ENCODE peak calls at places on chromosome X, in eight cellular contexts. S is body of pancreas; M is Peyer's patch; T is HCT116; D is CD4-positive, CD25-positive, alpha-beta regulatory T cell; O is mesenchymal stem cell; N is CD8-positive, alpha-beta memory T cell; U is cardiac muscle cell. W is an unnamed sample.

GRCh38 chrX:18210470-18210869 is 10.2 kb downstream of the BEND2 start:
- DNase-seq in N (no peak), M (no peak), T (no peak), S (no peak), O (no peak), D (no peak), U (peak), W (no peak)

GRCh38 chrX:29435396-29435795 is 780.0 kb upstream of the MAGEB2 start:
- DNase-seq in M (no peak), N (no peak), S (no peak), O (peak), T (no peak), D (no peak), U (peak), W (no peak)

GRCh38 chrX:150941580-150941979 is 41.6 kb upstream of the HMGB3 start:
- DNase-seq in N (no peak), D (no peak), U (no peak), T (no peak), O (no peak), S (no peak), M (no peak), W (no peak)

GRCh38 chrX:6678313-6678712 is 143.4 kb upstream of the VCX3A start:
- DNase-seq in D (no peak), M (no peak), U (no peak), T (no peak), N (no peak), O (no peak), S (peak), W (no peak)

GRCh38 chrX:31228909-31229308 is 157.1 kb upstream of the FTHL17 start:
- DNase-seq in N (no peak), U (no peak), M (no peak), S (no peak), T (no peak), D (no peak), O (no peak), W (no peak)

GRCh38 chrX:46649421-46650260 is 76.1 kb downstream of the CHST7 start:
- DNase-seq in U (peak), D (no peak), N (no peak), T (no peak), S (peak), O (no peak), M (peak), W (peak)

GRCh38 chrX:11458175-11458574 is 165.0 kb downstream of the AMELX start:
- DNase-seq in D (no peak), N (no peak), O (no peak), U (no peak), S (no peak), M (no peak), T (no peak), W (peak)

GRCh38 chrX:88735835-88736234 is 11.2 kb upstream of the CPXCR1 start:
- DNase-seq in U (no peak), D (no peak), M (no peak), T (no peak), N (no peak), S (no peak), O (no peak), W (no peak)

GRCh38 chrX:135308345-135308855 is 880 bp upstream of the ETDC start:
- DNase-seq in S (no peak), T (no peak), U (no peak), N (no peak), O (no peak), D (no peak), M (no peak), W (no peak)

GRCh38 chrX:18961686-18962085 is 22.2 kb downstream of the PHKA2 start:
- DNase-seq in T (no peak), O (peak), M (no peak), D (no peak), U (peak), S (no peak), N (no peak), W (no peak)

GRCh38 chrX:105894721-105895120 is 72.4 kb downstream of the NRK start:
- DNase-seq in D (no peak), S (no peak), O (no peak), T (no peak), U (peak), M (no peak), N (no peak), W (no peak)

GRCh38 chrX:45769919-45770582 is 569.4 kb upstream of the DIPK2B start:
- DNase-seq in D (peak), S (peak), T (no peak), O (peak), N (peak), M (peak), U (peak), W (peak)

GRCh38 chrX:130799393-130799792 is 103.6 kb downstream of the ENOX2 start:
- DNase-seq in O (peak), T (no peak), U (peak), M (no peak), N (no peak), S (no peak), D (no peak), W (no peak)

GRCh38 chrX:51332188-51332942 is at the start of gene NUDT10:
- DNase-seq in U (peak), T (no peak), O (peak), N (no peak), S (peak), D (no peak), M (peak), W (peak)

GRCh38 chrX:109299091-109299490 is 182.8 kb downstream of the GUCY2F start:
- DNase-seq in D (no peak), U (no peak), O (no peak), S (no peak), M (no peak), T (no peak), N (no peak), W (no peak)

GRCh38 chrX:101682723-101683122 is 23.1 kb upstream of the ARMCX2 start:
- DNase-seq in O (peak), S (no peak), M (no peak), U (no peak), D (no peak), N (no peak), T (no peak), W (no peak)

GRCh38 chrX:1925053-1925481 is 310.2 kb downstream of the ASMT start:
- DNase-seq in S (no peak), D (no peak), O (no peak), T (no peak), U (no peak), M (no peak), N (no peak), W (no peak)

GRCh38 chrX:63664083-63664482 is 120.9 kb downstream of the ARHGEF9 start:
- DNase-seq in N (no peak), U (no peak), M (no peak), T (no peak), S (no peak), D (no peak), O (peak), W (no peak)

GRCh38 chrX:129998006-129998405 is 15.6 kb downstream of the BCORL1 start:
- DNase-seq in N (no peak), U (no peak), M (no peak), S (no peak), O (no peak), D (no peak), T (no peak), W (no peak)

GRCh38 chrX:30821116-30821515 is 67.9 kb downstream of the TAB3 start:
- DNase-seq in U (no peak), D (no peak), M (no peak), O (no peak), T (no peak), S (no peak), N (no peak), W (no peak)

GRCh38 chrX:1841746-1842145 is 226.9 kb downstream of the ASMT start:
- DNase-seq in S (no peak), N (no peak), U (no peak), M (no peak), T (no peak), D (no peak), O (no peak), W (no peak)

GRCh38 chrX:16882188-16882587 is 12.0 kb upstream of the RBBP7 start:
- DNase-seq in U (peak), O (peak), D (no peak), S (peak), M (peak), N (no peak), T (no peak), W (peak)

GRCh38 chrX:12825801-12826200 is 34.6 kb downstream of the PRPS2 start:
- DNase-seq in S (no peak), U (no peak), D (no peak), N (no peak), T (peak), O (peak), M (no peak), W (no peak)

GRCh38 chrX:135421537-135421931 is 210 bp upstream of the SMIM10L2A start:
- DNase-seq in S (peak), T (peak), N (peak), U (peak), D (peak), O (peak), M (peak), W (peak)

GRCh38 chrX:15500497-15500966 is at the start of gene BMX:
- DNase-seq in U (peak), O (no peak), N (no peak), D (no peak), S (no peak), T (no peak), M (no peak), W (no peak)

GRCh38 chrX:96394566-96394965 is 290.1 kb upstream of the DIAPH2 start:
- DNase-seq in T (no peak), N (no peak), U (no peak), S (no peak), D (no peak), M (no peak), O (peak), W (no peak)

GRCh38 chrX:68175569-68175968 is 257.7 kb downstream of the OPHN1 start:
- DNase-seq in M (no peak), D (no peak), N (no peak), T (no peak), U (peak), S (no peak), O (peak), W (no peak)

GRCh38 chrX:129565046-129565649 is 25.1 kb downstream of the OCRL start:
- DNase-seq in O (no peak), T (no peak), D (no peak), U (peak), S (peak), M (no peak), N (no peak), W (no peak)

GRCh38 chrX:821311-822178 is 191.0 kb downstream of the SHOX start:
- DNase-seq in S (no peak), O (no peak), D (no peak), U (no peak), N (no peak), M (no peak), T (no peak), W (no peak)
- H3K27ac ChIP-seq in S (no peak), O (no peak), D (no peak), U (no peak), N (no peak), M (no peak), T (no peak), W (no peak)

DNA sequence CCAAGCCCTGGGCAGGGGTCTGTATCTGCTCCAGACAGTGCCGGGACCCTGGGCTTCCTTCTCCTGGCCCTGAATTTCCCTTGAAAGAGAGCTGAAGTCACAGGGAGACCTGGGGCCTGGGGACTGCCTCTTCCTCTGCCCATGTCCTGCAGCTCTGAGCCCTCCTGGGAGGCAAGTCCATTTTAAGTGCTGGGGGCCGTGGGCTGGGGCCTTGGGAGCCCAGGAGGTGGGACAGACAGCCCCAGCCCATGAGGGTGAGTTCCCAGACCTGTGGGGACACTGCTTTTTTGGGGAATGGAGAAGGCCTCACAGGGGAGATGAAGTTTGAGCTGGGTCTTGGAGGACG is 4.8 kb upstream of the CXCR3 start:
- DNase-seq in S (no peak), D (no peak), N (no peak), U (no peak), T (no peak), M (no peak), O (no peak), W (no peak)
- H3K4me3 ChIP-seq in S (no peak), D (no peak), N (peak), U (no peak), T (no peak), M (no peak), O (no peak), W (no peak)

DNA sequence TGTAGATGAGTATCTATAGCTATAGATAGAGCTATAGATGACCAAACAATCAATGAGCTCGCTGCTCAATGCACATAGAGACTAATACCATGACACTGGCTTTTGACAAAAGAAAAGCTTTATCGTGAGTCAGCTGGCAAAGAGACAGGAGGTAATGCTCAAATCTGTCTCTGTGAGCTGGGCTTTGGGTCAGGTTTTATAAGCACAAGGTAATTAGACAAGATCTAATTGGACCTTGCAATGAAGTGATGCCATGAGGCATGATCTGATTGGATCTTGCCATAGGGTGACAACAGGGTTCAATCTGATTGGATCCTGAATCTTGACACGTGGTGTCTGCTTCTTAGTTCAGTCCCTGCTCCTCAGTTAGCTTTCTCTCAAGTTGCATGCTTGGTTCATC is 180.7 kb upstream of the MXRA5 start:
- DNase-seq in N (no peak), T (no peak), O (no peak), D (no peak), S (no peak), M (no peak), U (no peak), W (no peak)
- H3K27ac ChIP-seq in N (no peak), T (no peak), O (no peak), D (no peak), S (no peak), M (no peak), U (no peak), W (no peak)

GRCh38 chrX:122583526-122583925 is 600.6 kb upstream of the GRIA3 start:
- DNase-seq in S (no peak), M (no peak), D (no peak), O (no peak), N (no peak), T (no peak), U (no peak), W (no peak)
- H3K4me3 ChIP-seq in S (no peak), M (no peak), D (no peak), O (no peak), N (no peak), T (no peak), U (no peak), W (no peak)

GRCh38 chrX:24184018-24184417 is 34.5 kb downstream of the ZFX start:
- DNase-seq in N (no peak), T (no peak), S (no peak), D (no peak), M (no peak), U (peak), O (no peak), W (no peak)
- H3K27ac ChIP-seq in N (no peak), T (no peak), S (no peak), D (no peak), M (no peak), U (peak), O (no peak), W (no peak)

GRCh38 chrX:76184276-76184675 is 11.4 kb downstream of the PBDC1 start:
- DNase-seq in M (no peak), U (peak), N (no peak), O (peak), S (no peak), D (no peak), T (no peak), W (no peak)
- H3K4me3 ChIP-seq in M (no peak), U (no peak), N (no peak), O (no peak), S (no peak), D (no peak), T (no peak), W (no peak)

DNA sequence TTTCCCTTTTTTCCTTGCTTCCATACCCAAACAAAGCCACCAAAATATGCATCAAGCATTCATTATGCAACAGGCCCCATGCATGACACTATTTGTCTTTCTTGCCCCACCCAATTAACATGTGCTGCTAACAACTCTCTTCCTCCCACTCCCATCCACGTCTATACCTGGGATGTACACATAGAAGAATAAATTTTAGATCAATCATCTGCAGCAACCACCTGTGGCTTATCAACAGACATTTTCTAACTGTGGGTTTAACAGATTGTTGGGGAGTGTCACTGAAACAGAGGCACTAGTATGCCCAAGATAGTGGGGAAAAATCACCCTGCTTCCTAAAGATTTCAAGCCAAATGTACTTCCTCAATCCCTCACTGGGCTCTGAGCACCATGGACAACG is 28.5 kb upstream of the TRPC5OS start:
- DNase-seq in M (no peak), N (no peak), U (no peak), O (no peak), S (no peak), D (no peak), T (no peak), W (no peak)
- H3K27ac ChIP-seq in M (no peak), N (no peak), U (no peak), O (no peak), S (no peak), D (no peak), T (no peak), W (no peak)